ENCODE peak calls at places on chromosomes 7 and 10, in six cellular contexts. X is AG04450, S is fibroblast of the aortic adventitia, G is neuronal stem cell, P is HEK293T, A is AG08396. Z is an unnamed sample.

GRCh38 chr7:24572421-24573007 is 738 bp upstream of the PALS2 start:
- DNase-seq in A (peak), S (peak), X (no peak), G (no peak), P (peak), Z (peak)

GRCh38 chr10:48501806-48502771 is 102.8 kb downstream of the ARHGAP22 start:
- DNase-seq in P (no peak), A (no peak), G (no peak), S (peak), X (no peak), Z (no peak)

GRCh38 chr10:71276873-71277272 is 42.2 kb upstream of the SLC29A3 start:
- DNase-seq in S (no peak), P (no peak), A (no peak), G (no peak), X (no peak), Z (no peak)

GRCh38 chr7:134565643-134566136 is 16.8 kb downstream of the AKR1B15 start:
- DNase-seq in G (no peak), X (no peak), P (no peak), S (peak), A (no peak), Z (no peak)

GRCh38 chr10:36574212-36574611 is 551.2 kb upstream of the ANKRD30A start:
- DNase-seq in G (no peak), P (no peak), A (peak), S (peak), X (no peak), Z (no peak)

GRCh38 chr7:84848219-84848973 is 338.5 kb downstream of the SEMA3D start:
- DNase-seq in X (no peak), A (no peak), G (no peak), P (no peak), S (peak), Z (no peak)

GRCh38 chr7:130943336-130943901 is 209.4 kb upstream of the KLF14 start:
- DNase-seq in A (no peak), X (peak), S (peak), P (no peak), G (no peak), Z (peak)

GRCh38 chr10:111479966-111480365 is 403.1 kb downstream of the ADRA2A start:
- DNase-seq in X (no peak), S (no peak), A (no peak), P (no peak), G (no peak), Z (no peak)

GRCh38 chr7:54839538-54840213 is 80.7 kb upstream of the SEC61G start:
- DNase-seq in G (no peak), S (peak), P (peak), X (no peak), A (peak), Z (peak)

GRCh38 chr10:110361800-110362456 is 57.2 kb upstream of the SMNDC1 start:
- DNase-seq in X (no peak), P (no peak), G (no peak), A (no peak), S (no peak), Z (no peak)

GRCh38 chr10:75695994-75696393 is 264.6 kb downstream of the LRMDA start:
- DNase-seq in X (no peak), G (no peak), P (no peak), S (no peak), A (no peak), Z (no peak)

GRCh38 chr10:22316286-22317120 is at the start of gene COMMD3:
- DNase-seq in P (peak), X (peak), A (peak), G (peak), S (peak), Z (peak)

GRCh38 chr10:31031205-31031665 is 430 bp downstream of the ZNF438 start:
- DNase-seq in A (no peak), G (no peak), P (no peak), X (no peak), S (peak), Z (peak)

GRCh38 chr10:119849031-119849789 is 23.4 kb downstream of the MCMBP start:
- DNase-seq in P (no peak), A (peak), G (no peak), S (peak), X (peak), Z (no peak)

GRCh38 chr7:135512135-135512887 is 2.4 kb upstream of the CNOT4 start:
- DNase-seq in P (peak), S (peak), G (peak), A (peak), X (no peak), Z (peak)

GRCh38 chr10:74333174-74333573 is 182.2 kb downstream of the ADK start:
- DNase-seq in X (peak), A (peak), S (peak), G (no peak), P (no peak), Z (no peak)

GRCh38 chr10:97314677-97315076 is 4.4 kb upstream of the FRAT1 start:
- DNase-seq in P (no peak), G (no peak), A (no peak), X (no peak), S (no peak), Z (no peak)

GRCh38 chr7:101538596-101539459 is 90.3 kb downstream of the MYL10 start:
- DNase-seq in X (no peak), G (peak), P (peak), A (peak), S (peak), Z (peak)

GRCh38 chr10:86945361-86946214 is 11.8 kb downstream of the MMRN2 start:
- DNase-seq in X (no peak), A (peak), G (no peak), P (peak), S (peak), Z (peak)

GRCh38 chr7:33157781-33158180 is 28.4 kb downstream of the BBS9 start:
- DNase-seq in G (no peak), S (peak), X (no peak), A (no peak), P (no peak), Z (no peak)

GRCh38 chr7:105002-105401 is 87.4 kb upstream of the FAM20C start:
- DNase-seq in A (no peak), P (no peak), S (no peak), X (no peak), G (no peak), Z (no peak)

GRCh38 chr7:29619111-29619510 is 55.5 kb downstream of the PRR15 start:
- DNase-seq in P (no peak), A (no peak), X (no peak), G (no peak), S (no peak), Z (no peak)

Z was measured in SK-MEL-5.